ENCODE peak calls at places on chromosome 20, in five cellular contexts. R, C, N, P and E are unnamed samples.
A peak's percentile ranks its signal among the peaks of the same experiment; 100 is the strongest.

GRCh38 chr20:59938221-59938620 is 1.9 kb downstream of the PPP1R3D start:
- DNase-seq in P (peak; percentile 78), N (no peak), C (no peak), R (peak; percentile 77), E (peak; percentile 61)

GRCh38 chr20:46875059-46875458 is 19.6 kb upstream of the EYA2 start:
- DNase-seq in R (no peak), C (no peak), P (no peak), N (no peak), E (peak; percentile 26)

GRCh38 chr20:43968341-43968740 is 53.7 kb downstream of the TOX2 start:
- DNase-seq in C (no peak), N (no peak), P (no peak), R (no peak), E (no peak)

GRCh38 chr20:53859684-53860083 is 210.7 kb downstream of the BCAS1 start:
- DNase-seq in P (no peak), N (no peak), C (no peak), R (no peak), E (no peak)

GRCh38 chr20:60092729-60093128 is 134.5 kb downstream of the CDH26 start:
- DNase-seq in N (no peak), R (no peak), C (no peak), P (no peak), E (no peak)

GRCh38 chr20:63126876-63127699 is 88.8 kb downstream of the YTHDF1 start:
- DNase-seq in R (no peak), P (no peak), N (no peak), C (no peak), E (no peak)

GRCh38 chr20:63502671-63503172 is 3.8 kb upstream of the EEF1A2 start:
- DNase-seq in N (no peak), R (no peak), C (no peak), P (no peak), E (no peak)

GRCh38 chr20:23028377-23028776 is 6.7 kb upstream of the SSTR4 start:
- DNase-seq in N (no peak), P (no peak), R (no peak), C (no peak), E (no peak)

GRCh38 chr20:19858972-19859371 is 100.9 kb downstream of the RIN2 start:
- DNase-seq in N (no peak), C (no peak), P (peak; percentile 78), R (no peak), E (peak; percentile 38)

GRCh38 chr20:6919792-6920468 is 152.4 kb downstream of the BMP2 start:
- DNase-seq in R (no peak), N (no peak), P (no peak), C (no peak), E (no peak)

GRCh38 chr20:38197217-38198008 is 32.3 kb upstream of the TGM2 start:
- DNase-seq in P (no peak), N (no peak), C (no peak), R (no peak), E (no peak)

GRCh38 chr20:51275816-51276215 is 252.9 kb upstream of the KCNG1 start:
- DNase-seq in N (no peak), P (peak; percentile 65), R (no peak), C (no peak), E (no peak)

GRCh38 chr20:4318891-4319290 is 303.5 kb upstream of the RNF24 start:
- DNase-seq in C (no peak), N (no peak), P (no peak), R (no peak), E (no peak)

GRCh38 chr20:32461836-32462600 is 103.9 kb downstream of the ASXL1 start:
- DNase-seq in C (no peak), P (no peak), R (no peak), N (no peak), E (no peak)